ENCODE peak calls at places on chromosomes 3 and 15, in five cellular contexts. R, Z, S, O and D are unnamed samples.

GRCh38 chr15:75639191-75639708 is 774 bp downstream of the IMP3 start:
- DNase-seq in O (no peak), S (peak; percentile 31), Z (peak; percentile 33), R (no peak), D (no peak)

GRCh38 chr3:38717603-38718240 is 68.2 kb upstream of the SCN5A start:
- DNase-seq in Z (no peak), O (no peak), R (no peak), S (peak; percentile 35), D (no peak)

GRCh38 chr3:104397713-104398112 is 969.0 kb upstream of the ALCAM start:
- DNase-seq in Z (no peak), R (no peak), O (no peak), S (no peak), D (no peak)

GRCh38 chr3:39637807-39638206 is 170.3 kb downstream of the MOBP start:
- DNase-seq in S (peak; percentile 73), O (peak; percentile 31), Z (peak; percentile 36), R (peak; percentile 19), D (peak; percentile 32)

GRCh38 chr15:81880833-81881232 is 165.0 kb downstream of the MEX3B start:
- DNase-seq in S (no peak), R (no peak), O (no peak), Z (no peak), D (no peak)

GRCh38 chr15:100284701-100285100 is 57.1 kb downstream of the ADAMTS17 start:
- DNase-seq in O (no peak), R (no peak), S (no peak), Z (no peak), D (no peak)

GRCh38 chr15:91950631-91951384 is 97.3 kb downstream of the SLCO3A1 start:
- DNase-seq in S (peak; percentile 63), Z (no peak), R (no peak), O (no peak), D (no peak)

GRCh38 chr15:60000113-60000823 is 3.8 kb upstream of the FOXB1 start:
- DNase-seq in S (no peak), O (no peak), R (no peak), Z (no peak), D (no peak)

GRCh38 chr15:29921130-29921601 is 98.9 kb upstream of the TJP1 start:
- DNase-seq in R (no peak), O (no peak), Z (no peak), S (peak; percentile 82), D (peak; percentile 78)

GRCh38 chr3:193771736-193772135 is 178.7 kb downstream of the OPA1 start:
- DNase-seq in R (no peak), S (no peak), Z (no peak), O (no peak), D (no peak)

GRCh38 chr15:68354923-68355322 is 77.0 kb downstream of the ITGA11 start:
- DNase-seq in Z (no peak), O (no peak), S (peak; percentile 86), R (peak; percentile 78), D (peak; percentile 82)

GRCh38 chr3:47310391-47310790 is 27.6 kb downstream of the KLHL18 start:
- DNase-seq in O (no peak), Z (no peak), S (no peak), R (no peak), D (no peak)

GRCh38 chr3:45593708-45594601 is 596 bp upstream of the LIMD1 start:
- DNase-seq in R (peak; percentile 69), S (peak; percentile 43), O (peak; percentile 62), Z (peak; percentile 60), D (peak; percentile 60)

GRCh38 chr15:80693682-80694623 is 1.2 kb upstream of the ABHD17C start:
- DNase-seq in O (no peak), S (no peak), R (no peak), Z (peak; percentile 42), D (no peak)

GRCh38 chr3:146493761-146494160 is 24.4 kb upstream of the PLSCR2 start:
- DNase-seq in R (no peak), S (no peak), Z (no peak), O (no peak), D (no peak)

GRCh38 chr3:13282986-13283876 is 136.9 kb downstream of the NUP210 start:
- DNase-seq in S (no peak), Z (no peak), R (no peak), O (no peak), D (peak; percentile 13)

GRCh38 chr15:73979636-73980035 is 12.5 kb downstream of the STOML1 start:
- DNase-seq in Z (no peak), R (no peak), S (no peak), O (no peak), D (no peak)

GRCh38 chr15:56693761-56694160 is 39.5 kb downstream of the ZNF280D start:
- DNase-seq in O (no peak), R (no peak), S (no peak), Z (no peak), D (no peak)

GRCh38 chr3:140023616-140024530 is 88.9 kb downstream of the CLSTN2 start:
- DNase-seq in R (no peak), O (no peak), Z (no peak), S (no peak), D (no peak)

GRCh38 chr15:65146438-65146837 is 12.8 kb upstream of the PDCD7 start:
- DNase-seq in S (no peak), O (no peak), Z (no peak), R (no peak), D (no peak)

GRCh38 chr15:29681946-29682345 is 140.3 kb downstream of the TJP1 start:
- DNase-seq in S (no peak), Z (no peak), R (no peak), O (no peak), D (no peak)

GRCh38 chr3:98602078-98602678 is 8.8 kb upstream of the CPOX start:
- DNase-seq in R (peak; percentile 44), S (peak; percentile 67), O (peak; percentile 36), Z (peak; percentile 74), D (peak; percentile 45)